ENCODE peak calls at places on chromosomes 5 and 9, in seven cellular contexts. O is Peyer's patch, F is GM23248, X is GM04504, U is kidney epithelial cell, W is sigmoid colon, H is hypothalamus. T is an unnamed sample.

GRCh38 chr5:122858451-122858850 is 13.0 kb downstream of the SNX24 start:
- DNase-seq in W (no peak), H (no peak), X (no peak), O (no peak), F (peak), U (no peak), T (peak)

GRCh38 chr5:96492654-96493053 is 59.6 kb upstream of the PCSK1 start:
- DNase-seq in F (peak), O (no peak), U (no peak), H (no peak), X (no peak), W (no peak), T (peak)

GRCh38 chr5:42950466-42951168 is 89.5 kb downstream of the ANXA2R start:
- DNase-seq in F (peak), W (peak), H (no peak), U (peak), O (peak), X (peak), T (peak)

GRCh38 chr9:34256987-34257585 is 72.0 kb downstream of the KIF24 start:
- DNase-seq in O (no peak), X (no peak), W (no peak), U (no peak), F (no peak), H (no peak), T (no peak)

GRCh38 chr5:176818391-176819098 is 8.2 kb downstream of the UNC5A start:
- DNase-seq in U (no peak), X (no peak), O (no peak), W (no peak), H (no peak), F (no peak), T (no peak)

GRCh38 chr5:5572010-5572982 is 149.8 kb downstream of the ICE1 start:
- DNase-seq in U (no peak), H (no peak), W (peak), X (no peak), O (no peak), F (peak), T (no peak)

GRCh38 chr5:172715421-172715780 is 55.6 kb downstream of the DUSP1 start:
- DNase-seq in W (peak), H (no peak), F (no peak), O (no peak), U (no peak), X (no peak), T (no peak)

GRCh38 chr9:97781902-97782301 is 71.1 kb upstream of the FOXE1 start:
- DNase-seq in X (no peak), W (no peak), H (no peak), O (no peak), F (no peak), U (no peak), T (no peak)

GRCh38 chr9:1554123-1555045 is 460.8 kb upstream of the SMARCA2 start:
- DNase-seq in X (no peak), O (no peak), W (no peak), F (no peak), H (no peak), U (no peak), T (no peak)

GRCh38 chr5:96940586-96940985 is 4.7 kb downstream of the LNPEP start:
- DNase-seq in H (no peak), F (peak), W (no peak), U (no peak), X (no peak), O (no peak), T (peak)

GRCh38 chr9:2307480-2307879 is 292.3 kb downstream of the SMARCA2 start:
- DNase-seq in H (no peak), O (no peak), U (no peak), F (peak), X (peak), W (no peak), T (peak)

GRCh38 chr9:88733651-88734470 is 198.9 kb downstream of the NXNL2 start:
- DNase-seq in O (no peak), X (peak), H (no peak), F (peak), W (no peak), U (no peak), T (peak)

GRCh38 chr5:104199771-104200170 is 637.2 kb upstream of the NUDT12 start:
- DNase-seq in H (no peak), X (no peak), W (no peak), F (no peak), U (no peak), O (no peak), T (no peak)

GRCh38 chr9:82991684-82992083 is 71.3 kb downstream of the RASEF start:
- DNase-seq in F (no peak), W (no peak), X (no peak), U (no peak), H (no peak), O (no peak), T (no peak)

GRCh38 chr5:111645303-111645838 is 111.6 kb downstream of the NREP start:
- DNase-seq in X (no peak), O (no peak), U (no peak), W (no peak), F (no peak), H (no peak), T (no peak)

GRCh38 chr9:136578915-136579637 is 33.2 kb upstream of the NOTCH1 start:
- DNase-seq in X (no peak), W (no peak), U (no peak), F (peak), O (no peak), H (no peak), T (peak)

GRCh38 chr5:7474821-7475403 is 79.0 kb downstream of the ADCY2 start:
- DNase-seq in F (no peak), O (no peak), W (no peak), U (no peak), H (no peak), X (no peak), T (no peak)

GRCh38 chr5:168590666-168591065 is 11.5 kb upstream of the PANK3 start:
- DNase-seq in F (no peak), W (no peak), O (peak), U (no peak), H (no peak), X (no peak), T (no peak)

GRCh38 chr9:124032247-124032646 is 20.7 kb downstream of the LHX2 start:
- DNase-seq in U (no peak), F (no peak), X (no peak), O (no peak), W (peak), H (no peak), T (no peak)

GRCh38 chr5:31656806-31657205 is 17.9 kb downstream of the PDZD2 start:
- DNase-seq in H (no peak), U (no peak), O (no peak), F (no peak), W (no peak), X (no peak), T (no peak)

GRCh38 chr5:123882305-123882704 is 370.3 kb downstream of the CSNK1G3 start:
- DNase-seq in O (no peak), W (no peak), X (no peak), F (no peak), H (no peak), U (no peak), T (no peak)

GRCh38 chr9:83266618-83267543 is 203.9 kb upstream of the RASEF start:
- DNase-seq in F (peak), U (peak), X (peak), H (no peak), O (peak), W (no peak), T (peak)

GRCh38 chr9:35605336-35606137 is 475 bp downstream of the TESK1 start:
- DNase-seq in X (no peak), H (no peak), U (no peak), F (peak), O (peak), W (peak), T (no peak)

GRCh38 chr5:133824661-133825254 is 143.7 kb downstream of the C5orf15 start:
- DNase-seq in O (no peak), U (no peak), X (no peak), W (no peak), H (no peak), F (no peak), T (no peak)

GRCh38 chr9:80078826-80079225 is 507.1 kb downstream of the TLE4 start:
- DNase-seq in H (no peak), O (no peak), X (no peak), F (no peak), U (no peak), W (no peak), T (peak)

GRCh38 chr9:14306672-14307646 is 7.0 kb downstream of the NFIB start:
- DNase-seq in O (no peak), U (no peak), X (no peak), F (no peak), W (no peak), H (no peak), T (no peak)

GRCh38 chr5:82694886-82695285 is 382.3 kb downstream of the TMEM167A start:
- DNase-seq in F (no peak), O (no peak), W (no peak), X (no peak), U (no peak), H (no peak), T (no peak)

GRCh38 chr5:10593531-10594181 is 29.8 kb downstream of the ANKRD33B start:
- DNase-seq in O (no peak), X (no peak), H (no peak), W (no peak), U (no peak), F (no peak), T (no peak)

T was measured in M059J.